ENCODE peak calls at places on chromosomes 1 and 21, in four cellular contexts. U is AG09309, F is GM12864, M is AG04450. V is an unnamed sample.

GRCh38 chr1:75202751-75203150 is 68.6 kb downstream of the LHX8 start:
- DNase-seq in U (no peak), F (no peak), M (no peak), V (no peak)

GRCh38 chr21:34841154-34841553 is 172.4 kb downstream of the CLIC6 start:
- DNase-seq in U (no peak), F (no peak), M (no peak), V (no peak)

GRCh38 chr1:72781038-72781437 is 498.7 kb upstream of the NEGR1 start:
- DNase-seq in U (no peak), F (no peak), M (no peak), V (no peak)

GRCh38 chr1:175783126-175783722 is 39.8 kb upstream of the TNR start:
- DNase-seq in U (no peak), F (no peak), M (no peak), V (no peak)

GRCh38 chr1:221897312-221897711 is 155.4 kb upstream of the DUSP10 start:
- DNase-seq in U (peak; percentile 54), F (no peak), M (peak; percentile 18), V (no peak)

GRCh38 chr1:118143828-118144227 is 41.2 kb downstream of the SPAG17 start:
- DNase-seq in U (no peak), F (no peak), M (no peak), V (no peak)

GRCh38 chr1:16076871-16077250 is 3.4 kb upstream of the FAM131C start:
- DNase-seq in U (no peak), F (no peak), M (no peak), V (no peak)

GRCh38 chr1:116820362-116820761 is 66.1 kb downstream of the CD2 start:
- DNase-seq in U (peak; percentile 98), F (no peak), M (peak; percentile 21), V (no peak)

GRCh38 chr1:1677718-1678580 is 14.6 kb downstream of the SLC35E2B start:
- DNase-seq in U (no peak), F (peak; percentile 85), M (no peak), V (peak; percentile 85)

GRCh38 chr1:101438359-101438758 is 201.5 kb downstream of the S1PR1 start:
- DNase-seq in U (no peak), F (no peak), M (no peak), V (peak; percentile 38)

GRCh38 chr1:179194068-179194537 is 35.4 kb downstream of the ABL2 start:
- DNase-seq in U (no peak), F (no peak), M (no peak), V (no peak)

GRCh38 chr1:199914546-199914945 is 113.0 kb upstream of the NR5A2 start:
- DNase-seq in U (no peak), F (no peak), M (no peak), V (no peak)

GRCh38 chr1:2413495-2414296 is 1.3 kb upstream of the PEX10 start:
- DNase-seq in U (no peak), F (no peak), M (no peak), V (no peak)

GRCh38 chr1:219337588-219337987 is 163.9 kb downstream of the LYPLAL1 start:
- DNase-seq in U (no peak), F (no peak), M (no peak), V (no peak)

GRCh38 chr21:23968722-23969647 is 1638.3 kb downstream of the MRPL39 start:
- DNase-seq in U (no peak), F (peak; percentile 10), M (peak; percentile 7), V (peak; percentile 40)

GRCh38 chr1:38029081-38029681 is 16.6 kb downstream of the UTP11 start:
- DNase-seq in U (no peak), F (no peak), M (no peak), V (no peak)
- TF ChIP-seq CTCF in U (no peak), F (no peak), M (no peak), V (no peak)

GRCh38 chr1:6106321-6106731 is 60.6 kb downstream of the KCNAB2 start:
- DNase-seq in U (no peak), F (no peak), M (no peak), V (no peak)

GRCh38 chr1:6103854-6104530 is 58.3 kb downstream of the KCNAB2 start:
- DNase-seq in U (no peak), F (no peak), M (no peak), V (no peak)

GRCh38 chr1:6105763-6106162 is 60.1 kb downstream of the KCNAB2 start:
- DNase-seq in U (no peak), F (no peak), M (no peak), V (no peak)

GRCh38 chr1:6104631-6105030 is 58.9 kb downstream of the KCNAB2 start:
- DNase-seq in U (no peak), F (no peak), M (no peak), V (no peak)

DNA sequence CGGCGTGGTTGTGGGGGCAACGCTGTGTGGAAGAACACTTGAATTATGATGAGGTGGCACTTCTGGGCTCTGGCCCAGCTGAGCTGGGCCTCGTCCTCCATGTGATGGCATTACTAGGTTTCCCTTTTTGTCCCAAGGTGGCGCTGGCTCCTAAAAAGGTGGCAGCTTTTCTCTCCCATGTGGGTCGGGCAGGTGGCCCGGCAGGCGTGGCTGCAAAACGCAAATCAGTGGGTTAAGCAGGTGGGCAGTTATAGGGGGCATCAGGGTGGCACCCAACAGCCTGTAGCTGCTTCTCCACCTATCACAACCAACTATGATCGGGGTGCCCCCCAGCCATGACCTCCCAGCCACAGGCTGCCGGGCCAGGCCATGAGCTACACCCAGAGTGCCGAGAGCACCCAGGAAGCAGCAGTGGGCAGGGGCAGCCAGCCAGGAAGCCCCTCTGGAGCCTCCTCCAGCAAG is 59.6 kb downstream of the KCNAB2 start:
- DNase-seq in U (no peak), F (no peak), M (no peak), V (no peak)
- TF ChIP-seq CTCF in U (no peak), F (no peak), M (no peak), V (no peak)

GRCh38 chr1:103790172-103790571 is 40.5 kb downstream of the AMY1C start:
- DNase-seq in U (no peak), F (no peak), M (no peak), V (no peak)

GRCh38 chr1:103783944-103784377 is 34.3 kb downstream of the AMY1C start:
- DNase-seq in U (no peak), F (no peak), M (no peak), V (no peak)

GRCh38 chr1:103788377-103788776 is 38.7 kb downstream of the AMY1C start:
- DNase-seq in U (no peak), F (no peak), M (no peak), V (no peak)
- TF ChIP-seq CTCF in U (no peak), F (no peak), M (no peak), V (peak; percentile 34)

GRCh38 chr1:227789042-227789880 is 26.2 kb upstream of the PRSS38 start:
- DNase-seq in U (no peak), F (no peak), M (no peak), V (no peak)
- TF ChIP-seq CTCF in U (peak; percentile 39), F (no peak), M (peak; percentile 35), V (no peak)